ENCODE peak calls at places on chromosomes 12 and 14, in ten cellular contexts. Y is cardiac muscle cell, R is uterus, A is AG09319, Z is progenitor cell of endocrine pancreas, E is PC-9, F is astrocyte of the spinal cord, C is lower leg skin, J is WTC11, B is AG04450. O is an unnamed sample.

GRCh38 chr14:64680675-64681060 is 23.6 kb upstream of the PLEKHG3 start:
- DNase-seq in Y (no peak), R (no peak), A (no peak), Z (no peak), E (no peak), F (no peak), C (no peak), J (no peak), B (no peak), O (no peak)

GRCh38 chr12:15962760-15963159 is 51.6 kb downstream of the DERA start:
- DNase-seq in Y (no peak), R (no peak), A (no peak), Z (no peak), E (peak), F (no peak), C (no peak), J (no peak), B (no peak), O (no peak)

GRCh38 chr12:29426516-29426915 is 45.5 kb upstream of the ERGIC2 start:
- DNase-seq in Y (no peak), R (no peak), A (no peak), Z (no peak), E (no peak), F (no peak), C (no peak), J (no peak), B (no peak), O (no peak)

GRCh38 chr14:85288041-85288440 is 241.9 kb upstream of the FLRT2 start:
- DNase-seq in Y (no peak), R (no peak), A (no peak), Z (no peak), E (no peak), F (no peak), C (no peak), J (no peak), B (no peak), O (no peak)

GRCh38 chr12:66083766-66084165 is 46.8 kb downstream of the LLPH start:
- DNase-seq in Y (no peak), R (no peak), A (no peak), Z (no peak), E (no peak), F (no peak), C (no peak), J (no peak), B (no peak), O (no peak)

GRCh38 chr14:52402812-52403526 is 88.9 kb downstream of the PTGER2 start:
- DNase-seq in Y (peak), R (no peak), A (no peak), Z (no peak), E (no peak), F (peak), C (no peak), J (no peak), B (no peak), O (no peak)

GRCh38 chr14:49769171-49769570 is 1.2 kb downstream of the KLHDC2 start:
- DNase-seq in Y (peak), R (no peak), A (no peak), Z (no peak), E (peak), F (peak), C (no peak), J (no peak), B (no peak), O (no peak)

GRCh38 chr14:23009939-23010718 is at the start of gene C14orf93:
- DNase-seq in Y (peak), R (peak), A (no peak), Z (peak), E (no peak), F (peak), C (peak), J (peak), B (no peak), O (no peak)

GRCh38 chr12:112514926-112515642 is 96.3 kb downstream of the PTPN11 start:
- DNase-seq in Y (peak), R (no peak), A (no peak), Z (no peak), E (no peak), F (no peak), C (no peak), J (no peak), B (no peak), O (no peak)

GRCh38 chr12:110637869-110638441 is 24.0 kb downstream of the TCTN1 start:
- DNase-seq in Y (no peak), R (no peak), A (no peak), Z (no peak), E (no peak), F (no peak), C (no peak), J (no peak), B (no peak), O (no peak)

GRCh38 chr12:117165342-117165741 is 24.9 kb downstream of the FBXO21 start:
- DNase-seq in Y (no peak), R (no peak), A (no peak), Z (no peak), E (no peak), F (no peak), C (no peak), J (no peak), B (no peak), O (no peak)

GRCh38 chr14:68257969-68258368 is 438.4 kb downstream of the RAD51B start:
- DNase-seq in Y (no peak), R (no peak), A (no peak), Z (no peak), E (no peak), F (no peak), C (no peak), J (no peak), B (no peak), O (no peak)

GRCh38 chr14:81656811-81657210 is 123.2 kb upstream of the SEL1L start:
- DNase-seq in Y (no peak), R (no peak), A (no peak), Z (no peak), E (no peak), F (no peak), C (no peak), J (no peak), B (no peak), O (no peak)

GRCh38 chr12:52298677-52299076 is 7.3 kb upstream of the KRT81 start:
- DNase-seq in Y (no peak), R (no peak), A (no peak), Z (no peak), E (no peak), F (no peak), C (no peak), J (no peak), B (no peak), O (no peak)

GRCh38 chr14:37037636-37038387 is 134.6 kb downstream of the SLC25A21 start:
- DNase-seq in Y (no peak), R (no peak), A (no peak), Z (no peak), E (no peak), F (no peak), C (no peak), J (no peak), B (no peak), O (no peak)

GRCh38 chr14:65164068-65164824 is 61.9 kb upstream of the MAX start:
- DNase-seq in Y (peak), R (no peak), A (peak), Z (no peak), E (peak), F (peak), C (no peak), J (no peak), B (no peak), O (no peak)

GRCh38 chr12:113818833-113819232 is 147.3 kb downstream of the RBM19 start:
- DNase-seq in Y (peak), R (no peak), A (no peak), Z (peak), E (no peak), F (no peak), C (no peak), J (peak), B (no peak), O (no peak)

GRCh38 chr14:68675233-68675577 is 117.7 kb downstream of the ZFP36L1 start:
- DNase-seq in Y (no peak), R (no peak), A (no peak), Z (no peak), E (peak), F (no peak), C (no peak), J (no peak), B (no peak), O (no peak)

GRCh38 chr14:67574806-67575205 is 25.3 kb downstream of the PIGH start:
- DNase-seq in Y (no peak), R (no peak), A (no peak), Z (no peak), E (no peak), F (no peak), C (no peak), J (no peak), B (no peak), O (no peak)

GRCh38 chr12:109759595-109759994 is 46.0 kb downstream of the FAM222A start:
- DNase-seq in Y (no peak), R (no peak), A (no peak), Z (peak), E (no peak), F (no peak), C (no peak), J (peak), B (no peak), O (no peak)

GRCh38 chr14:84646791-84647500 is 883.0 kb upstream of the FLRT2 start:
- DNase-seq in Y (peak), R (no peak), A (no peak), Z (no peak), E (no peak), F (peak), C (no peak), J (no peak), B (no peak), O (no peak)

GRCh38 chr14:101557811-101558738 is 3.2 kb upstream of the DIO3 start:
- DNase-seq in Y (peak), R (peak), A (no peak), Z (no peak), E (no peak), F (no peak), C (no peak), J (peak), B (no peak), O (no peak)
- TF ChIP-seq CTCF in Y (peak), R (peak), A (peak), Z (no peak), E (peak), F (no peak), C (no peak), J (no peak), B (no peak), O (no peak)

DNA sequence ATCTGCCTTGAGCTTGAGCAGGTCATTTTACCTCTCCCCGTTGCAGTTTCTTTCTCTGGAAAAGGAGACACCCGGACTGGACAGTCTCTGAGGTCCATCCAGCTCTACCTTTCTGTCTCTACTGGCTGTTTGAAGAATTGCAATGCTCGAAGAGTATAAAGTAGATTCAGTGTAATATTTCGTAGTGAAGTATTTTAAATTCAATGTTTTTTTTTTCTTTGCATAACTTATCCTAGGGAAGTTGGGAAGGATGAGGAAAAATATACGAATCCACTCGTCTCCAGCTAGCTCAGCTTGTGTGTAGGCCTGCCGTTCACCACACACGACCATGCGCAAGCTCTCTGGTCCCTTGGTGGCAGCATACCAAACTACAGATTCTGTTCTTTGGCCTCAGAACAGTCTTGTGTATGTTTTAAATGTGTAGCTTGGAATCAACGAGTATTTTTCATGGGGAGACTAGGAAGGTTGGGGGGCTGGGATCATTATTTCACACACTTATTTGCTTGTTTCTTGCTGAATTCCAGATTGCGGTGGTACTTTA is 307.9 kb downstream of the CACNA1C start:
- DNase-seq in Y (no peak), R (no peak), A (no peak), Z (no peak), E (no peak), F (no peak), C (no peak), J (no peak), B (no peak), O (no peak)
- TF ChIP-seq CTCF in Y (peak), R (no peak), A (no peak), Z (peak), E (peak), F (peak), C (no peak), J (peak), B (peak), O (no peak)

GRCh38 chr12:7712841-7713442 is 1.7 kb downstream of the DPPA3 start:
- DNase-seq in Y (no peak), R (no peak), A (no peak), Z (no peak), E (no peak), F (no peak), C (no peak), J (peak), B (no peak), O (no peak)

GRCh38 chr12:7711133-7711532 is at the start of gene DPPA3:
- DNase-seq in Y (no peak), R (no peak), A (no peak), Z (no peak), E (no peak), F (no peak), C (no peak), J (no peak), B (no peak), O (no peak)

DNA sequence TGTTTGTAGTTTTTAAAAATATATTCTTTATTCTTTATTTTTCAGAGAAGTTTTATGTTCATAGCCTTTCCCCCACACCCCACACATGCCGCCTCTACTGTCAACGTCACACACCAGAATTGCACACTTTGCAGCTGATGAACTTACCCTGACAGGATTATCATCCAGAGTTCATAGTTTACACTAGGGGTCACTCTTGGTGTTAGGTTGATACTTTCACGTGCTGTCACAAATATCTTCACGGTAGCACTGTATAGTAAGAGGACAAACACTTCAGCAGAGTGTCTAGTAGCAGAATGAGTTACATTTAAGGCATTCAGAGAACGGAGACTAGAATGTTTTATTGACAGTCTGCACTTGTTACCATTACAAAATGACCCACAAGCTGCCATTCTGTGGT is 5.2 kb downstream of the DPPA3 start:
- DNase-seq in Y (no peak), R (no peak), A (no peak), Z (no peak), E (peak), F (no peak), C (no peak), J (no peak), B (no peak), O (no peak)
- TF ChIP-seq CTCF in Y (no peak), R (no peak), A (no peak), Z (peak), E (no peak), F (no peak), C (no peak), J (no peak), B (no peak), O (no peak)

GRCh38 chr14:24395609-24396580 is 2.9 kb upstream of the NYNRIN start:
- DNase-seq in Y (peak), R (no peak), A (no peak), Z (no peak), E (no peak), F (no peak), C (no peak), J (no peak), B (no peak), O (no peak)

GRCh38 chr14:24390696-24391468 is 7.9 kb upstream of the NYNRIN start:
- DNase-seq in Y (no peak), R (no peak), A (no peak), Z (no peak), E (no peak), F (no peak), C (no peak), J (no peak), B (no peak), O (no peak)

GRCh38 chr14:24392327-24393098 is 6.3 kb upstream of the NYNRIN start:
- DNase-seq in Y (peak), R (no peak), A (no peak), Z (no peak), E (peak), F (peak), C (no peak), J (no peak), B (no peak), O (no peak)

GRCh38 chr14:24397639-24398297 is 1.0 kb upstream of the NYNRIN start:
- DNase-seq in Y (no peak), R (no peak), A (no peak), Z (no peak), E (no peak), F (no peak), C (no peak), J (no peak), B (no peak), O (no peak)

DNA sequence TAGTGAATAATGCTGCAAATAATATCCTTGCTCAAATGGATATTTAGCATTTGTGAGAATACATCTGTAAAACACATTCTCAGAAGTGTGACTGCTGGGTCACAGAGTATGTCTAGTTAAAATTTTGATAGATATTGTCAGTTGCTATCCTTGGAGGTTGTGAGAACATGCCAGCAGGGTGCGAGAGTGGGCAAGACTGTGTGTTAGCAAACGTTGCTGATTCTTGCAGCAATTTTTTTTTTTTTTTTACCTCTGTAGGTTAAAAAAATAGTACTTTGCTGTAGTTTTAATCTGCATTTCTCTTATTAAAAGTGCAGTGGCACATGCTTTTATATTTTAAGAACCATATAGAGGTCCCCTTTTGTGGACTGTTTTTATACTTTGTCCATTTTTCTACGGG is 4.5 kb upstream of the NYNRIN start:
- DNase-seq in Y (no peak), R (no peak), A (no peak), Z (no peak), E (no peak), F (no peak), C (no peak), J (no peak), B (no peak), O (no peak)
- TF ChIP-seq CTCF in Y (no peak), R (no peak), A (no peak), Z (no peak), E (no peak), F (no peak), C (no peak), J (no peak), B (no peak), O (no peak)

GRCh38 chr12:27524839-27525238 is 833 bp downstream of the PPFIBP1 start:
- DNase-seq in Y (peak), R (no peak), A (no peak), Z (no peak), E (no peak), F (peak), C (no peak), J (no peak), B (no peak), O (no peak)
- TF ChIP-seq CTCF in Y (peak), R (no peak), A (peak), Z (no peak), E (no peak), F (no peak), C (no peak), J (no peak), B (peak), O (no peak)

DNA sequence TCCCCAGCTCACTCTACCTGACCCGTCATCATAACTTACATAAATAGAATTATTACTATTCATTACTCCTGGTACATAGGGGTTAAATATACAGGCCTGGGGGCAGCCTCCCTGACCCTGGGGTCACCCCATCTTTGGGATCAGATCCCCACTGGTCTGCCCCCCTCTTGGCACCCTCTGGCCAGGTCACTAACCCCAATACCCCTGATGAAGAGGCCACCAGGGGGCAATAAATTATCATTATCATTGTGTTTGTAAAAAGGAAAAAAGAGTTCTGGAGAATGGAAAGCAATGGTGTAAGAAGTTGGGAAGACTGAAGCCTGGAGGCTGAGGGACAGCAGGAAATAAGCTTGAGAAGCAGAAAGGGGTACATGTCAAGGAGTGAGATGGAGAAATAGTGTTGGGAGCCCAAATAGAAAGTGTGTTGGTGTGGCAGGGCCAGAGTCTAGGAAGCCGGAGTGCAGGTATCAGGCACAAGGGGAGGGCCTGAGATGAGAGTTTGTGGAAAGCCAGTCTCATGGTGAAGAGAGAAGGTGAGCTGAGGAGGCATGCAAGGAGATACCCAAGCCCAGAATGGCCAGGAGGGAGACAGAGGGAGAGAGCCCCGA is 6.1 kb upstream of the AAAS start:
- DNase-seq in Y (peak), R (no peak), A (no peak), Z (no peak), E (no peak), F (no peak), C (no peak), J (no peak), B (no peak), O (no peak)
- TF ChIP-seq CTCF in Y (peak), R (no peak), A (peak), Z (peak), E (peak), F (peak), C (no peak), J (no peak), B (peak), O (no peak)

GRCh38 chr12:105554223-105554678 is 223.8 kb downstream of the C12orf75 start:
- DNase-seq in Y (no peak), R (no peak), A (no peak), Z (no peak), E (no peak), F (no peak), C (no peak), J (no peak), B (no peak), O (no peak)
- TF ChIP-seq CTCF in Y (no peak), R (no peak), A (no peak), Z (no peak), E (no peak), F (no peak), C (no peak), J (no peak), B (no peak), O (no peak)